ENCODE peak calls at places on chromosomes 11 and 22, in five cellular contexts. One of them, this sample, is unnamed.

GRCh38 chr11:80315263-80315662 is 874.4 kb upstream of the TENM4 start:
- DNase-seq in mucosa of descending colon: no peak
- DNase-seq in BJ: no peak
- DNase-seq in CD8-positive, alpha-beta memory T cell: no peak
- DNase-seq in sigmoid colon: no peak
- DNase-seq in this sample: no peak

GRCh38 chr11:47714554-47715081 is 551 bp downstream of the AGBL2 start:
- DNase-seq in BJ: no peak
- DNase-seq in CD8-positive, alpha-beta memory T cell: peak
- DNase-seq in mucosa of descending colon: peak
- DNase-seq in sigmoid colon: peak
- DNase-seq in this sample: no peak

GRCh38 chr11:40099391-40100169 is 1359.9 kb downstream of the LRRC4C start:
- DNase-seq in mucosa of descending colon: no peak
- DNase-seq in BJ: no peak
- DNase-seq in CD8-positive, alpha-beta memory T cell: no peak
- DNase-seq in sigmoid colon: no peak
- DNase-seq in this sample: no peak

GRCh38 chr11:118219244-118219643 is 5.6 kb downstream of the JAML start:
- DNase-seq in CD8-positive, alpha-beta memory T cell: no peak
- DNase-seq in mucosa of descending colon: no peak
- DNase-seq in BJ: no peak
- DNase-seq in sigmoid colon: no peak
- DNase-seq in this sample: no peak

GRCh38 chr11:30107899-30108298 is 91.1 kb upstream of the KCNA4 start:
- DNase-seq in mucosa of descending colon: no peak
- DNase-seq in sigmoid colon: no peak
- DNase-seq in CD8-positive, alpha-beta memory T cell: no peak
- DNase-seq in BJ: no peak
- DNase-seq in this sample: peak

GRCh38 chr22:44293034-44293433 is 19.7 kb downstream of the SHISAL1 start:
- DNase-seq in sigmoid colon: no peak
- DNase-seq in BJ: no peak
- DNase-seq in CD8-positive, alpha-beta memory T cell: no peak
- DNase-seq in mucosa of descending colon: no peak
- DNase-seq in this sample: no peak

GRCh38 chr11:16098827-16099226 is 257.5 kb downstream of the SOX6 start:
- DNase-seq in sigmoid colon: no peak
- DNase-seq in CD8-positive, alpha-beta memory T cell: no peak
- DNase-seq in BJ: no peak
- DNase-seq in mucosa of descending colon: no peak
- DNase-seq in this sample: no peak

GRCh38 chr11:123308077-123308476 is 113.0 kb upstream of the CLMP start:
- DNase-seq in BJ: peak
- DNase-seq in mucosa of descending colon: no peak
- DNase-seq in sigmoid colon: no peak
- DNase-seq in CD8-positive, alpha-beta memory T cell: no peak
- DNase-seq in this sample: peak

GRCh38 chr22:18110194-18110943 is at the start of gene TUBA8:
- DNase-seq in CD8-positive, alpha-beta memory T cell: no peak
- DNase-seq in BJ: no peak
- DNase-seq in sigmoid colon: no peak
- DNase-seq in mucosa of descending colon: peak
- DNase-seq in this sample: no peak

GRCh38 chr22:41567452-41567768 is 6.6 kb downstream of the CSDC2 start:
- DNase-seq in CD8-positive, alpha-beta memory T cell: no peak
- DNase-seq in sigmoid colon: no peak
- DNase-seq in mucosa of descending colon: no peak
- DNase-seq in BJ: no peak
- DNase-seq in this sample: no peak

GRCh38 chr11:130839950-130840666 is 76.2 kb downstream of the SNX19 start:
- DNase-seq in mucosa of descending colon: no peak
- DNase-seq in sigmoid colon: no peak
- DNase-seq in BJ: no peak
- DNase-seq in CD8-positive, alpha-beta memory T cell: no peak
- DNase-seq in this sample: peak

GRCh38 chr11:114604886-114605285 is 9.3 kb upstream of the NXPE4 start:
- DNase-seq in sigmoid colon: no peak
- DNase-seq in mucosa of descending colon: no peak
- DNase-seq in BJ: no peak
- DNase-seq in CD8-positive, alpha-beta memory T cell: no peak
- DNase-seq in this sample: no peak

GRCh38 chr22:44193537-44193896 is 12.8 kb downstream of the PARVG start:
- DNase-seq in BJ: no peak
- DNase-seq in sigmoid colon: no peak
- DNase-seq in CD8-positive, alpha-beta memory T cell: no peak
- DNase-seq in mucosa of descending colon: no peak
- DNase-seq in this sample: no peak

GRCh38 chr11:108278546-108278945 is 55.7 kb downstream of the ATM start:
- DNase-seq in BJ: no peak
- DNase-seq in sigmoid colon: no peak
- DNase-seq in CD8-positive, alpha-beta memory T cell: no peak
- DNase-seq in mucosa of descending colon: no peak
- DNase-seq in this sample: no peak

GRCh38 chr22:27775698-27776409 is 25.7 kb downstream of the MN1 start:
- DNase-seq in CD8-positive, alpha-beta memory T cell: no peak
- DNase-seq in BJ: no peak
- DNase-seq in mucosa of descending colon: no peak
- DNase-seq in sigmoid colon: no peak
- DNase-seq in this sample: no peak

GRCh38 chr11:2462986-2463765 is 18.4 kb downstream of the KCNQ1 start:
- DNase-seq in CD8-positive, alpha-beta memory T cell: no peak
- DNase-seq in sigmoid colon: peak
- DNase-seq in mucosa of descending colon: peak
- DNase-seq in BJ: no peak
- DNase-seq in this sample: no peak

GRCh38 chr11:92266821-92267220 is 42.2 kb downstream of the FAT3 start:
- DNase-seq in CD8-positive, alpha-beta memory T cell: no peak
- DNase-seq in mucosa of descending colon: no peak
- DNase-seq in BJ: no peak
- DNase-seq in sigmoid colon: no peak
- DNase-seq in this sample: no peak

GRCh38 chr11:67302571-67303131 is 679 bp upstream of the SSH3 start:
- DNase-seq in mucosa of descending colon: peak
- DNase-seq in BJ: no peak
- DNase-seq in CD8-positive, alpha-beta memory T cell: no peak
- DNase-seq in sigmoid colon: peak
- DNase-seq in this sample: no peak

GRCh38 chr11:126519653-126520573 is 164.4 kb downstream of the ST3GAL4 start:
- DNase-seq in BJ: no peak
- DNase-seq in sigmoid colon: peak
- DNase-seq in mucosa of descending colon: no peak
- DNase-seq in CD8-positive, alpha-beta memory T cell: no peak
- DNase-seq in this sample: peak

GRCh38 chr11:69559181-69559580 is 77.7 kb downstream of the LINC01488 start:
- DNase-seq in CD8-positive, alpha-beta memory T cell: no peak
- DNase-seq in mucosa of descending colon: no peak
- DNase-seq in sigmoid colon: no peak
- DNase-seq in BJ: no peak
- DNase-seq in this sample: no peak

GRCh38 chr11:61057615-61058014 is 44.7 kb upstream of the CD5 start:
- DNase-seq in sigmoid colon: peak
- DNase-seq in BJ: no peak
- DNase-seq in mucosa of descending colon: no peak
- DNase-seq in CD8-positive, alpha-beta memory T cell: no peak
- DNase-seq in this sample: no peak

GRCh38 chr11:94271885-94272372 is 32.5 kb upstream of the IZUMO1R start:
- DNase-seq in CD8-positive, alpha-beta memory T cell: no peak
- DNase-seq in BJ: no peak
- DNase-seq in mucosa of descending colon: no peak
- DNase-seq in sigmoid colon: no peak
- DNase-seq in this sample: no peak

GRCh38 chr11:122637538-122637937 is 18.0 kb upstream of the UBASH3B start:
- DNase-seq in sigmoid colon: no peak
- DNase-seq in CD8-positive, alpha-beta memory T cell: no peak
- DNase-seq in BJ: no peak
- DNase-seq in mucosa of descending colon: no peak
- DNase-seq in this sample: no peak

GRCh38 chr11:99640671-99641070 is 619.9 kb downstream of the CNTN5 start:
- DNase-seq in BJ: no peak
- DNase-seq in sigmoid colon: no peak
- DNase-seq in mucosa of descending colon: no peak
- DNase-seq in CD8-positive, alpha-beta memory T cell: no peak
- DNase-seq in this sample: no peak

GRCh38 chr11:12599408-12600143 is 74.6 kb upstream of the TEAD1 start:
- DNase-seq in sigmoid colon: no peak
- DNase-seq in CD8-positive, alpha-beta memory T cell: no peak
- DNase-seq in mucosa of descending colon: peak
- DNase-seq in BJ: no peak
- DNase-seq in this sample: no peak

GRCh38 chr22:42889290-42889689 is 32.2 kb upstream of the ARFGAP3 start:
- DNase-seq in BJ: no peak
- DNase-seq in sigmoid colon: no peak
- DNase-seq in CD8-positive, alpha-beta memory T cell: no peak
- DNase-seq in mucosa of descending colon: no peak
- DNase-seq in this sample: no peak

GRCh38 chr11:117932987-117933386 is 3.8 kb upstream of the TMPRSS13 start:
- DNase-seq in mucosa of descending colon: no peak
- DNase-seq in sigmoid colon: peak
- DNase-seq in BJ: no peak
- DNase-seq in CD8-positive, alpha-beta memory T cell: no peak
- DNase-seq in this sample: no peak

GRCh38 chr11:36115378-36115801 is 171.5 kb downstream of the LDLRAD3 start:
- DNase-seq in mucosa of descending colon: no peak
- DNase-seq in sigmoid colon: no peak
- DNase-seq in CD8-positive, alpha-beta memory T cell: no peak
- DNase-seq in BJ: no peak
- DNase-seq in this sample: no peak

GRCh38 chr11:31199403-31199802 is 170.1 kb downstream of the DCDC1 start:
- DNase-seq in BJ: no peak
- DNase-seq in CD8-positive, alpha-beta memory T cell: no peak
- DNase-seq in mucosa of descending colon: no peak
- DNase-seq in sigmoid colon: no peak
- DNase-seq in this sample: no peak

GRCh38 chr11:92332986-92333385 is 108.4 kb downstream of the FAT3 start:
- DNase-seq in CD8-positive, alpha-beta memory T cell: no peak
- DNase-seq in mucosa of descending colon: no peak
- DNase-seq in sigmoid colon: no peak
- DNase-seq in BJ: peak
- DNase-seq in this sample: peak

GRCh38 chr22:50363411-50364194 is 20.5 kb downstream of the PPP6R2 start:
- DNase-seq in BJ: no peak
- DNase-seq in mucosa of descending colon: no peak
- DNase-seq in sigmoid colon: no peak
- DNase-seq in CD8-positive, alpha-beta memory T cell: no peak
- DNase-seq in this sample: no peak

GRCh38 chr11:84580338-84580737 is 1046.8 kb downstream of the DLG2 start:
- DNase-seq in mucosa of descending colon: no peak
- DNase-seq in CD8-positive, alpha-beta memory T cell: no peak
- DNase-seq in BJ: no peak
- DNase-seq in sigmoid colon: no peak
- DNase-seq in this sample: no peak

GRCh38 chr11:83671295-83671694 is 385.1 kb upstream of the CCDC90B start:
- DNase-seq in BJ: no peak
- DNase-seq in sigmoid colon: no peak
- DNase-seq in mucosa of descending colon: no peak
- DNase-seq in CD8-positive, alpha-beta memory T cell: no peak
- DNase-seq in this sample: no peak

GRCh38 chr11:92964471-92964870 is 5.0 kb upstream of the MTNR1B start:
- DNase-seq in BJ: no peak
- DNase-seq in sigmoid colon: no peak
- DNase-seq in mucosa of descending colon: peak
- DNase-seq in CD8-positive, alpha-beta memory T cell: no peak
- DNase-seq in this sample: no peak

DNA sequence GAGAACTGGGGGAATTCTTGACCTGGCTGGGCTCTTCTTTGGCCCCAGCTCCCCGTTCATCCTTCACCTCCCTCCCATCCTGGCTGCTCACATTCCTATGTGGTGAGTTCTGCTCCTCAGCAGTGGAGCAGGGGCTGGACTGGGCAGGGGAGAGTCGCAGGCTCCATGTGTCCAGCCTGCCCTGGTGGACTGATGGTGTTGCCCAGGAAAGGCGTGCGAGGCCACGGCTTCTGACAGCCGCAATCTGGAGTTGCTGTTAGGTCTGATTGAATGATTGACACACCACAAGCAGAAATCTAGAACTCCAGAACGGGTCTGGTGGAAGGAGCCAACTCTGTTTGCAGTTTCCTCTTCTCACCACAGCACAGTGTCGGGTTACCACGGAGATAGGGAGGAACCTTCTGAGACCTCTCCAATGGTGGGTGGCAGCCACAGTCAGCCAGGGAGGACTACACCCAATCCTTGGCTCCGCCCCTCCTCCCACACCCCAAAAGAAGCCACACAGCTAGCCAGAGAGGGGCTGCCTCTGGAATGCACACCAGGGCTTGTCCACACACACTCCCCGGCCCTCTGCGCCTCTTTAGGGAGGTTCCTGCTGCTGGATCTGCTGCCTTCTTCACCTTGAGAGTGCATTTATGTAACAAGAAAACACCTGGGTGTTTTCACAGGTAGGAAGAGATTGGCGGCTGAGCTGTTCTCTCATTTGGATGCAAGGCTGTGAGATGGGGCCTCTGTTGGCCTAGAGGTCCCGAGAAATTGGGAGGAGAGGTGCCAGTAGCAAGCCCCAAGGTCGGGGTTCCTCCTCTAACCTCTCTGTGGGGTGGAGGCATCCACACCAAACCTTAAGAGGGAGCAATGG is 56.4 kb upstream of the CD44 start:
- DNase-seq in sigmoid colon: peak
- DNase-seq in CD8-positive, alpha-beta memory T cell: peak
- DNase-seq in BJ: peak
- DNase-seq in mucosa of descending colon: peak
- DNase-seq in this sample: no peak
- H3K4me3 ChIP-seq in sigmoid colon: no peak
- H3K4me3 ChIP-seq in CD8-positive, alpha-beta memory T cell: peak
- H3K4me3 ChIP-seq in BJ: no peak
- H3K4me3 ChIP-seq in mucosa of descending colon: no peak
- H3K4me3 ChIP-seq in this sample: no peak

GRCh38 chr11:10908215-10908990 is 50.5 kb upstream of the ZBED5 start:
- DNase-seq in mucosa of descending colon: no peak
- DNase-seq in BJ: peak
- DNase-seq in CD8-positive, alpha-beta memory T cell: no peak
- DNase-seq in sigmoid colon: no peak
- DNase-seq in this sample: peak
- H3K4me3 ChIP-seq in mucosa of descending colon: no peak
- H3K4me3 ChIP-seq in BJ: no peak
- H3K4me3 ChIP-seq in CD8-positive, alpha-beta memory T cell: no peak
- H3K4me3 ChIP-seq in sigmoid colon: no peak
- H3K4me3 ChIP-seq in this sample: no peak

DNA sequence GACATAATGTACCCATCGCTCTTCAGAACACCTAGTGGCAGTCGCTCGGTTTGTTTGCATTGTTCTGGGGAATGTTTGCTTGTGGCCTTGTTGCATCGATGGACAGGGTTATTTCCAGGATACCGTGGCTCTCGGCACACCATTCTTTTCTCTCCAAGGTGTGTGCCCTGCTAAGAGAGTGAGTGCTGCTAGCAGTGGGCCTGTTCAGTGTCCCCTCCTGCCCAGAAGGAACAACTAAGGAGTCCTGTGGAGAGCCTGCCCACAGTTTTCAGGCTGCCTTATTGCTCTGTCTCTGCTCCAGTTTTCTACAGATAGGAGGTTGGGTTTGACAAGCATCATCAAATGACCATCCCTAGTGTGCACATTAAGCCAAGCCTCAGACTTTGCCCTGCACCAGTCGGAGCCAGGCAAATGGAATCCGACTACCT is 1.4 kb downstream of the CRY2 start:
- DNase-seq in mucosa of descending colon: no peak
- DNase-seq in CD8-positive, alpha-beta memory T cell: no peak
- DNase-seq in sigmoid colon: no peak
- DNase-seq in BJ: no peak
- DNase-seq in this sample: no peak
- H3K4me3 ChIP-seq in mucosa of descending colon: no peak
- H3K4me3 ChIP-seq in CD8-positive, alpha-beta memory T cell: peak
- H3K4me3 ChIP-seq in sigmoid colon: peak
- H3K4me3 ChIP-seq in BJ: peak
- H3K4me3 ChIP-seq in this sample: peak

GRCh38 chr11:57598831-57599155 is 1.3 kb downstream of the SERPING1 start:
- DNase-seq in BJ: no peak
- DNase-seq in sigmoid colon: no peak
- DNase-seq in mucosa of descending colon: no peak
- DNase-seq in CD8-positive, alpha-beta memory T cell: no peak
- DNase-seq in this sample: peak
- H3K4me3 ChIP-seq in BJ: peak
- H3K4me3 ChIP-seq in sigmoid colon: peak
- H3K4me3 ChIP-seq in mucosa of descending colon: no peak
- H3K4me3 ChIP-seq in CD8-positive, alpha-beta memory T cell: no peak
- H3K4me3 ChIP-seq in this sample: peak

This sample was measured in skeletal muscle cell.